ENCODE peak calls at places on chromosomes 4 and X, in six cellular contexts. Q is GM04504, K is fibroblast of pulmonary artery, S is NCI-H1105, O is islet precursor cell, R is mesenteric fat pad. M is an unnamed sample.
A peak's percentile ranks its signal among the peaks of the same experiment; 100 is the strongest.

GRCh38 chr4:168648929-168649328 is 152.1 kb downstream of the PALLD start:
- DNase-seq in K (peak; percentile 75), S (no peak), R (no peak), O (no peak), Q (peak; percentile 44), M (peak; percentile 88)

GRCh38 chrX:78455901-78456300 is 128.5 kb upstream of the CYSLTR1 start:
- DNase-seq in Q (peak; percentile 0), S (no peak), K (peak; percentile 0), R (no peak), O (no peak), M (no peak)

GRCh38 chr4:41438564-41438963 is 99.4 kb upstream of the LIMCH1 start:
- DNase-seq in K (no peak), O (no peak), S (no peak), Q (no peak), R (no peak), M (peak; percentile 77)

GRCh38 chr4:121147923-121148443 is 16.1 kb downstream of the TNIP3 start:
- DNase-seq in O (no peak), R (no peak), S (no peak), Q (peak; percentile 80), K (no peak), M (no peak)

GRCh38 chr4:95508421-95508820 is 40.4 kb downstream of the UNC5C start:
- DNase-seq in Q (no peak), S (no peak), R (no peak), O (no peak), K (peak; percentile 45), M (peak; percentile 47)

GRCh38 chr4:148415500-148415899 is 26.7 kb downstream of the NR3C2 start:
- DNase-seq in Q (no peak), K (peak; percentile 13), R (no peak), O (no peak), S (no peak), M (peak; percentile 16)

GRCh38 chr4:188032583-188032982 is 37.0 kb downstream of the ZFP42 start:
- DNase-seq in O (no peak), R (no peak), Q (no peak), K (no peak), S (no peak), M (no peak)

GRCh38 chrX:12978205-12979010 is 3.5 kb downstream of the TMSB4X start:
- DNase-seq in S (no peak), K (peak; percentile 85), Q (peak; percentile 57), O (peak; percentile 94), R (no peak), M (peak; percentile 86)

GRCh38 chr4:89275587-89275986 is 32.0 kb downstream of the GPRIN3 start:
- DNase-seq in S (no peak), Q (no peak), K (no peak), O (no peak), R (no peak), M (no peak)

M was measured in iris pigment epithelial cell.